ENCODE peak calls at places on chromosome 6, in eight cellular contexts. One of them, this sample, is unnamed.

GRCh38 chr6:32947552-32948465 is 5.1 kb downstream of the HLA-DMA start:
- DNase-seq in stimulated activated CD4-positive, alpha-beta T cell treated with anti-CD3 and anti-CD28 coated beads, Interleukin-4, amount 100 ng/mL, for 48 hours: no peak
- DNase-seq in COR-L47: peak
- DNase-seq in GM12864: no peak
- DNase-seq in endothelial cell: peak
- DNase-seq in SJSA1: no peak
- DNase-seq in MM.1S: peak
- DNase-seq in NCI-H2029 treated with DMSO at 0.1 percent for 48 hours: no peak
- DNase-seq in this sample: peak

GRCh38 chr6:16901777-16902176 is 140.5 kb upstream of the ATXN1 start:
- DNase-seq in stimulated activated CD4-positive, alpha-beta T cell treated with anti-CD3 and anti-CD28 coated beads, Interleukin-4, amount 100 ng/mL, for 48 hours: no peak
- DNase-seq in COR-L47: peak
- DNase-seq in GM12864: no peak
- DNase-seq in endothelial cell: no peak
- DNase-seq in SJSA1: no peak
- DNase-seq in MM.1S: no peak
- DNase-seq in NCI-H2029 treated with DMSO at 0.1 percent for 48 hours: no peak
- DNase-seq in this sample: no peak

GRCh38 chr6:112054001-112054400 is at the start of gene CCN6:
- DNase-seq in stimulated activated CD4-positive, alpha-beta T cell treated with anti-CD3 and anti-CD28 coated beads, Interleukin-4, amount 100 ng/mL, for 48 hours: no peak
- DNase-seq in COR-L47: no peak
- DNase-seq in GM12864: no peak
- DNase-seq in endothelial cell: no peak
- DNase-seq in SJSA1: no peak
- DNase-seq in MM.1S: no peak
- DNase-seq in NCI-H2029 treated with DMSO at 0.1 percent for 48 hours: no peak
- DNase-seq in this sample: no peak

GRCh38 chr6:139137716-139138115 is 2.8 kb downstream of the HECA start:
- DNase-seq in stimulated activated CD4-positive, alpha-beta T cell treated with anti-CD3 and anti-CD28 coated beads, Interleukin-4, amount 100 ng/mL, for 48 hours: no peak
- DNase-seq in COR-L47: no peak
- DNase-seq in GM12864: no peak
- DNase-seq in endothelial cell: no peak
- DNase-seq in SJSA1: no peak
- DNase-seq in MM.1S: no peak
- DNase-seq in NCI-H2029 treated with DMSO at 0.1 percent for 48 hours: no peak
- DNase-seq in this sample: no peak

GRCh38 chr6:73515204-73516101 is 5.4 kb downstream of the EEF1A1 start:
- DNase-seq in stimulated activated CD4-positive, alpha-beta T cell treated with anti-CD3 and anti-CD28 coated beads, Interleukin-4, amount 100 ng/mL, for 48 hours: no peak
- DNase-seq in COR-L47: peak
- DNase-seq in GM12864: no peak
- DNase-seq in endothelial cell: peak
- DNase-seq in SJSA1: peak
- DNase-seq in MM.1S: peak
- DNase-seq in NCI-H2029 treated with DMSO at 0.1 percent for 48 hours: no peak
- DNase-seq in this sample: peak

GRCh38 chr6:168047841-168048723 is 30.9 kb downstream of the FRMD1 start:
- DNase-seq in stimulated activated CD4-positive, alpha-beta T cell treated with anti-CD3 and anti-CD28 coated beads, Interleukin-4, amount 100 ng/mL, for 48 hours: no peak
- DNase-seq in COR-L47: no peak
- DNase-seq in GM12864: no peak
- DNase-seq in endothelial cell: no peak
- DNase-seq in SJSA1: no peak
- DNase-seq in MM.1S: no peak
- DNase-seq in NCI-H2029 treated with DMSO at 0.1 percent for 48 hours: no peak
- DNase-seq in this sample: no peak

GRCh38 chr6:35586542-35586941 is 73.8 kb upstream of the TULP1 start:
- DNase-seq in stimulated activated CD4-positive, alpha-beta T cell treated with anti-CD3 and anti-CD28 coated beads, Interleukin-4, amount 100 ng/mL, for 48 hours: no peak
- DNase-seq in COR-L47: no peak
- DNase-seq in GM12864: no peak
- DNase-seq in endothelial cell: no peak
- DNase-seq in SJSA1: no peak
- DNase-seq in MM.1S: no peak
- DNase-seq in NCI-H2029 treated with DMSO at 0.1 percent for 48 hours: no peak
- DNase-seq in this sample: no peak

GRCh38 chr6:10962673-10963072 is 75.8 kb downstream of the SYCP2L start:
- DNase-seq in stimulated activated CD4-positive, alpha-beta T cell treated with anti-CD3 and anti-CD28 coated beads, Interleukin-4, amount 100 ng/mL, for 48 hours: no peak
- DNase-seq in COR-L47: no peak
- DNase-seq in GM12864: no peak
- DNase-seq in endothelial cell: no peak
- DNase-seq in SJSA1: peak
- DNase-seq in MM.1S: peak
- DNase-seq in NCI-H2029 treated with DMSO at 0.1 percent for 48 hours: no peak
- DNase-seq in this sample: no peak

GRCh38 chr6:12369781-12370262 is 79.7 kb downstream of the EDN1 start:
- DNase-seq in stimulated activated CD4-positive, alpha-beta T cell treated with anti-CD3 and anti-CD28 coated beads, Interleukin-4, amount 100 ng/mL, for 48 hours: no peak
- DNase-seq in COR-L47: no peak
- DNase-seq in GM12864: peak
- DNase-seq in endothelial cell: no peak
- DNase-seq in SJSA1: no peak
- DNase-seq in MM.1S: no peak
- DNase-seq in NCI-H2029 treated with DMSO at 0.1 percent for 48 hours: no peak
- DNase-seq in this sample: no peak

This sample was measured in NCI-H82.